ENCODE peak calls at places on chromosomes 6 and 20, in nine cellular contexts. One of them, this sample, is unnamed.
A peak's percentile ranks its signal among the peaks of the same experiment; 100 is the strongest.

GRCh38 chr6:15573376-15573775 is 89.5 kb downstream of the DTNBP1 start:
- DNase-seq in activated CD8-positive, alpha-beta T cell treated with anti-CD3 and anti-CD28 coated beads, Interleukin-2, amount 10 ng/mL, durations not matched to agents 7 days and 5 days: no peak
- DNase-seq in GM23248: no peak
- DNase-seq in activated T-helper 1 cell treated with anti-CD3 and anti-CD28 coated beads, Interleukin-12 subunit alpha, Interleukin-12 subunit beta, Interleukin-2, Interleukin-4 antibody, amounts not matched to agents 30 ng/mL and 10 ng/mL and 1 ng/mL, durations not matched to agents 14 hours and 24 hours and 36 hours: no peak
- DNase-seq in neuronal stem cell: no peak
- DNase-seq in activated naive CD4-positive, alpha-beta T cell treated with Interleukin-2 at 50 U/mL for 16 hours: no peak
- DNase-seq in caudate nucleus: no peak
- DNase-seq in ecto neural progenitor cell: no peak
- DNase-seq in CD4-positive, alpha-beta memory T cell: no peak
- DNase-seq in this sample: no peak

GRCh38 chr6:136466789-136467585 is 83.2 kb downstream of the MAP7 start:
- DNase-seq in activated T-helper 1 cell treated with anti-CD3 and anti-CD28 coated beads, Interleukin-12 subunit alpha, Interleukin-12 subunit beta, Interleukin-2, Interleukin-4 antibody, amounts not matched to agents 30 ng/mL and 10 ng/mL and 1 ng/mL, durations not matched to agents 14 hours and 24 hours and 36 hours: no peak
- DNase-seq in GM23248: no peak
- DNase-seq in CD4-positive, alpha-beta memory T cell: no peak
- DNase-seq in ecto neural progenitor cell: no peak
- DNase-seq in activated CD8-positive, alpha-beta T cell treated with anti-CD3 and anti-CD28 coated beads, Interleukin-2, amount 10 ng/mL, durations not matched to agents 7 days and 5 days: no peak
- DNase-seq in caudate nucleus: no peak
- DNase-seq in activated naive CD4-positive, alpha-beta T cell treated with Interleukin-2 at 50 U/mL for 16 hours: no peak
- DNase-seq in neuronal stem cell: peak; percentile 27
- DNase-seq in this sample: no peak

GRCh38 chr6:118495639-118496296 is 52.3 kb upstream of the PLN start:
- DNase-seq in ecto neural progenitor cell: no peak
- DNase-seq in CD4-positive, alpha-beta memory T cell: no peak
- DNase-seq in caudate nucleus: no peak
- DNase-seq in activated CD8-positive, alpha-beta T cell treated with anti-CD3 and anti-CD28 coated beads, Interleukin-2, amount 10 ng/mL, durations not matched to agents 7 days and 5 days: no peak
- DNase-seq in neuronal stem cell: no peak
- DNase-seq in activated T-helper 1 cell treated with anti-CD3 and anti-CD28 coated beads, Interleukin-12 subunit alpha, Interleukin-12 subunit beta, Interleukin-2, Interleukin-4 antibody, amounts not matched to agents 30 ng/mL and 10 ng/mL and 1 ng/mL, durations not matched to agents 14 hours and 24 hours and 36 hours: no peak
- DNase-seq in GM23248: peak; percentile 27
- DNase-seq in activated naive CD4-positive, alpha-beta T cell treated with Interleukin-2 at 50 U/mL for 16 hours: no peak
- DNase-seq in this sample: no peak

GRCh38 chr20:17967595-17968365 is 814 bp downstream of the SNX5 start:
- DNase-seq in activated naive CD4-positive, alpha-beta T cell treated with Interleukin-2 at 50 U/mL for 16 hours: no peak
- DNase-seq in GM23248: peak; percentile 73
- DNase-seq in caudate nucleus: no peak
- DNase-seq in ecto neural progenitor cell: no peak
- DNase-seq in neuronal stem cell: no peak
- DNase-seq in CD4-positive, alpha-beta memory T cell: peak; percentile 11
- DNase-seq in activated CD8-positive, alpha-beta T cell treated with anti-CD3 and anti-CD28 coated beads, Interleukin-2, amount 10 ng/mL, durations not matched to agents 7 days and 5 days: peak; percentile 36
- DNase-seq in activated T-helper 1 cell treated with anti-CD3 and anti-CD28 coated beads, Interleukin-12 subunit alpha, Interleukin-12 subunit beta, Interleukin-2, Interleukin-4 antibody, amounts not matched to agents 30 ng/mL and 10 ng/mL and 1 ng/mL, durations not matched to agents 14 hours and 24 hours and 36 hours: no peak
- DNase-seq in this sample: peak; percentile 47

GRCh38 chr6:114125597-114125996 is 154.6 kb upstream of the HDAC2 start:
- DNase-seq in activated naive CD4-positive, alpha-beta T cell treated with Interleukin-2 at 50 U/mL for 16 hours: no peak
- DNase-seq in ecto neural progenitor cell: no peak
- DNase-seq in activated T-helper 1 cell treated with anti-CD3 and anti-CD28 coated beads, Interleukin-12 subunit alpha, Interleukin-12 subunit beta, Interleukin-2, Interleukin-4 antibody, amounts not matched to agents 30 ng/mL and 10 ng/mL and 1 ng/mL, durations not matched to agents 14 hours and 24 hours and 36 hours: no peak
- DNase-seq in activated CD8-positive, alpha-beta T cell treated with anti-CD3 and anti-CD28 coated beads, Interleukin-2, amount 10 ng/mL, durations not matched to agents 7 days and 5 days: no peak
- DNase-seq in caudate nucleus: no peak
- DNase-seq in CD4-positive, alpha-beta memory T cell: no peak
- DNase-seq in neuronal stem cell: no peak
- DNase-seq in GM23248: no peak
- DNase-seq in this sample: no peak

GRCh38 chr6:160992323-160993314 is 1.1 kb downstream of the MAP3K4 start:
- DNase-seq in CD4-positive, alpha-beta memory T cell: peak; percentile 63
- DNase-seq in activated naive CD4-positive, alpha-beta T cell treated with Interleukin-2 at 50 U/mL for 16 hours: peak; percentile 56
- DNase-seq in neuronal stem cell: peak; percentile 51
- DNase-seq in GM23248: peak; percentile 84
- DNase-seq in caudate nucleus: no peak
- DNase-seq in activated T-helper 1 cell treated with anti-CD3 and anti-CD28 coated beads, Interleukin-12 subunit alpha, Interleukin-12 subunit beta, Interleukin-2, Interleukin-4 antibody, amounts not matched to agents 30 ng/mL and 10 ng/mL and 1 ng/mL, durations not matched to agents 14 hours and 24 hours and 36 hours: no peak
- DNase-seq in activated CD8-positive, alpha-beta T cell treated with anti-CD3 and anti-CD28 coated beads, Interleukin-2, amount 10 ng/mL, durations not matched to agents 7 days and 5 days: peak; percentile 51
- DNase-seq in ecto neural progenitor cell: peak; percentile 78
- DNase-seq in this sample: peak; percentile 28

GRCh38 chr20:45238139-45238538 is 16.2 kb downstream of the SLPI start:
- DNase-seq in CD4-positive, alpha-beta memory T cell: no peak
- DNase-seq in GM23248: no peak
- DNase-seq in activated naive CD4-positive, alpha-beta T cell treated with Interleukin-2 at 50 U/mL for 16 hours: no peak
- DNase-seq in activated T-helper 1 cell treated with anti-CD3 and anti-CD28 coated beads, Interleukin-12 subunit alpha, Interleukin-12 subunit beta, Interleukin-2, Interleukin-4 antibody, amounts not matched to agents 30 ng/mL and 10 ng/mL and 1 ng/mL, durations not matched to agents 14 hours and 24 hours and 36 hours: no peak
- DNase-seq in neuronal stem cell: no peak
- DNase-seq in caudate nucleus: no peak
- DNase-seq in activated CD8-positive, alpha-beta T cell treated with anti-CD3 and anti-CD28 coated beads, Interleukin-2, amount 10 ng/mL, durations not matched to agents 7 days and 5 days: no peak
- DNase-seq in ecto neural progenitor cell: no peak
- DNase-seq in this sample: no peak

GRCh38 chr20:38278150-38278549 is 17.6 kb upstream of the KIAA1755 start:
- DNase-seq in activated T-helper 1 cell treated with anti-CD3 and anti-CD28 coated beads, Interleukin-12 subunit alpha, Interleukin-12 subunit beta, Interleukin-2, Interleukin-4 antibody, amounts not matched to agents 30 ng/mL and 10 ng/mL and 1 ng/mL, durations not matched to agents 14 hours and 24 hours and 36 hours: no peak
- DNase-seq in neuronal stem cell: peak; percentile 32
- DNase-seq in caudate nucleus: no peak
- DNase-seq in GM23248: no peak
- DNase-seq in activated naive CD4-positive, alpha-beta T cell treated with Interleukin-2 at 50 U/mL for 16 hours: no peak
- DNase-seq in CD4-positive, alpha-beta memory T cell: no peak
- DNase-seq in ecto neural progenitor cell: peak; percentile 70
- DNase-seq in activated CD8-positive, alpha-beta T cell treated with anti-CD3 and anti-CD28 coated beads, Interleukin-2, amount 10 ng/mL, durations not matched to agents 7 days and 5 days: no peak
- DNase-seq in this sample: no peak

GRCh38 chr20:50844430-50845100 is 49.7 kb downstream of the BCAS4 start:
- DNase-seq in activated CD8-positive, alpha-beta T cell treated with anti-CD3 and anti-CD28 coated beads, Interleukin-2, amount 10 ng/mL, durations not matched to agents 7 days and 5 days: peak; percentile 85
- DNase-seq in caudate nucleus: no peak
- DNase-seq in CD4-positive, alpha-beta memory T cell: no peak
- DNase-seq in GM23248: peak; percentile 54
- DNase-seq in activated naive CD4-positive, alpha-beta T cell treated with Interleukin-2 at 50 U/mL for 16 hours: peak; percentile 17
- DNase-seq in activated T-helper 1 cell treated with anti-CD3 and anti-CD28 coated beads, Interleukin-12 subunit alpha, Interleukin-12 subunit beta, Interleukin-2, Interleukin-4 antibody, amounts not matched to agents 30 ng/mL and 10 ng/mL and 1 ng/mL, durations not matched to agents 14 hours and 24 hours and 36 hours: peak; percentile 44
- DNase-seq in neuronal stem cell: no peak
- DNase-seq in ecto neural progenitor cell: no peak
- DNase-seq in this sample: peak; percentile 65

GRCh38 chr20:24746351-24746685 is 202.8 kb upstream of the CST7 start:
- DNase-seq in activated CD8-positive, alpha-beta T cell treated with anti-CD3 and anti-CD28 coated beads, Interleukin-2, amount 10 ng/mL, durations not matched to agents 7 days and 5 days: no peak
- DNase-seq in activated T-helper 1 cell treated with anti-CD3 and anti-CD28 coated beads, Interleukin-12 subunit alpha, Interleukin-12 subunit beta, Interleukin-2, Interleukin-4 antibody, amounts not matched to agents 30 ng/mL and 10 ng/mL and 1 ng/mL, durations not matched to agents 14 hours and 24 hours and 36 hours: no peak
- DNase-seq in ecto neural progenitor cell: peak; percentile 39
- DNase-seq in caudate nucleus: no peak
- DNase-seq in neuronal stem cell: no peak
- DNase-seq in GM23248: no peak
- DNase-seq in CD4-positive, alpha-beta memory T cell: no peak
- DNase-seq in activated naive CD4-positive, alpha-beta T cell treated with Interleukin-2 at 50 U/mL for 16 hours: no peak
- DNase-seq in this sample: no peak

GRCh38 chr6:42118162-42119001 is 24.0 kb downstream of the C6orf132 start:
- DNase-seq in GM23248: peak; percentile 82
- DNase-seq in CD4-positive, alpha-beta memory T cell: no peak
- DNase-seq in activated T-helper 1 cell treated with anti-CD3 and anti-CD28 coated beads, Interleukin-12 subunit alpha, Interleukin-12 subunit beta, Interleukin-2, Interleukin-4 antibody, amounts not matched to agents 30 ng/mL and 10 ng/mL and 1 ng/mL, durations not matched to agents 14 hours and 24 hours and 36 hours: no peak
- DNase-seq in neuronal stem cell: no peak
- DNase-seq in activated CD8-positive, alpha-beta T cell treated with anti-CD3 and anti-CD28 coated beads, Interleukin-2, amount 10 ng/mL, durations not matched to agents 7 days and 5 days: no peak
- DNase-seq in caudate nucleus: no peak
- DNase-seq in activated naive CD4-positive, alpha-beta T cell treated with Interleukin-2 at 50 U/mL for 16 hours: no peak
- DNase-seq in ecto neural progenitor cell: no peak
- DNase-seq in this sample: no peak

GRCh38 chr6:72669324-72669723 is 47.5 kb downstream of the KCNQ5 start:
- DNase-seq in neuronal stem cell: no peak
- DNase-seq in activated naive CD4-positive, alpha-beta T cell treated with Interleukin-2 at 50 U/mL for 16 hours: no peak
- DNase-seq in GM23248: no peak
- DNase-seq in activated T-helper 1 cell treated with anti-CD3 and anti-CD28 coated beads, Interleukin-12 subunit alpha, Interleukin-12 subunit beta, Interleukin-2, Interleukin-4 antibody, amounts not matched to agents 30 ng/mL and 10 ng/mL and 1 ng/mL, durations not matched to agents 14 hours and 24 hours and 36 hours: no peak
- DNase-seq in CD4-positive, alpha-beta memory T cell: no peak
- DNase-seq in caudate nucleus: no peak
- DNase-seq in ecto neural progenitor cell: no peak
- DNase-seq in activated CD8-positive, alpha-beta T cell treated with anti-CD3 and anti-CD28 coated beads, Interleukin-2, amount 10 ng/mL, durations not matched to agents 7 days and 5 days: peak; percentile 34
- DNase-seq in this sample: no peak

GRCh38 chr6:115983998-115984397 is 76.7 kb downstream of the FRK start:
- DNase-seq in activated naive CD4-positive, alpha-beta T cell treated with Interleukin-2 at 50 U/mL for 16 hours: no peak
- DNase-seq in activated CD8-positive, alpha-beta T cell treated with anti-CD3 and anti-CD28 coated beads, Interleukin-2, amount 10 ng/mL, durations not matched to agents 7 days and 5 days: no peak
- DNase-seq in neuronal stem cell: no peak
- DNase-seq in activated T-helper 1 cell treated with anti-CD3 and anti-CD28 coated beads, Interleukin-12 subunit alpha, Interleukin-12 subunit beta, Interleukin-2, Interleukin-4 antibody, amounts not matched to agents 30 ng/mL and 10 ng/mL and 1 ng/mL, durations not matched to agents 14 hours and 24 hours and 36 hours: no peak
- DNase-seq in GM23248: no peak
- DNase-seq in CD4-positive, alpha-beta memory T cell: no peak
- DNase-seq in ecto neural progenitor cell: no peak
- DNase-seq in caudate nucleus: no peak
- DNase-seq in this sample: no peak

GRCh38 chr6:21241231-21242130 is 352.1 kb upstream of the SOX4 start:
- DNase-seq in activated T-helper 1 cell treated with anti-CD3 and anti-CD28 coated beads, Interleukin-12 subunit alpha, Interleukin-12 subunit beta, Interleukin-2, Interleukin-4 antibody, amounts not matched to agents 30 ng/mL and 10 ng/mL and 1 ng/mL, durations not matched to agents 14 hours and 24 hours and 36 hours: no peak
- DNase-seq in ecto neural progenitor cell: no peak
- DNase-seq in GM23248: no peak
- DNase-seq in caudate nucleus: no peak
- DNase-seq in activated naive CD4-positive, alpha-beta T cell treated with Interleukin-2 at 50 U/mL for 16 hours: no peak
- DNase-seq in activated CD8-positive, alpha-beta T cell treated with anti-CD3 and anti-CD28 coated beads, Interleukin-2, amount 10 ng/mL, durations not matched to agents 7 days and 5 days: no peak
- DNase-seq in CD4-positive, alpha-beta memory T cell: no peak
- DNase-seq in neuronal stem cell: no peak
- DNase-seq in this sample: no peak